ENCODE peak calls at places on chromosome 9, in five cellular contexts. M is fibroblast of the aortic adventitia, G is SK-N-SH, B is fibroblast of lung, F is HepG2. N is an unnamed sample.

GRCh38 chr9:105385372-105385985 is 62.4 kb upstream of the FSD1L start:
- DNase-seq in M (peak), G (no peak), B (peak), F (no peak), N (no peak)

GRCh38 chr9:86353591-86354047 is 591 bp downstream of the TUT7 start:
- DNase-seq in M (peak), G (no peak), B (no peak), F (peak), N (no peak)

GRCh38 chr9:19397845-19398244 is 11.0 kb upstream of the ACER2 start:
- DNase-seq in M (no peak), G (no peak), B (no peak), F (peak), N (no peak)

GRCh38 chr9:116032683-116033440 is 120.7 kb upstream of the PAPPA start:
- DNase-seq in M (no peak), G (no peak), B (no peak), F (no peak), N (no peak)

GRCh38 chr9:100350188-100350587 is 2.6 kb downstream of the TEX10 start:
- DNase-seq in M (peak), G (no peak), B (no peak), F (no peak), N (no peak)

GRCh38 chr9:127333326-127334064 is 63.5 kb upstream of the SLC2A8 start:
- DNase-seq in M (no peak), G (no peak), B (no peak), F (no peak), N (no peak)

GRCh38 chr9:91882628-91883027 is 67.4 kb downstream of the ROR2 start:
- DNase-seq in M (no peak), G (no peak), B (no peak), F (no peak), N (no peak)

GRCh38 chr9:129888085-129888808 is 53.0 kb downstream of the USP20 start:
- DNase-seq in M (no peak), G (no peak), B (no peak), F (no peak), N (no peak)

GRCh38 chr9:4235951-4236804 is 63.7 kb downstream of the GLIS3 start:
- DNase-seq in M (peak), G (no peak), B (peak), F (peak), N (peak)

GRCh38 chr9:108535526-108535925 is 320.3 kb downstream of the ACTL7B start:
- DNase-seq in M (no peak), G (peak), B (no peak), F (peak), N (peak)

GRCh38 chr9:137095664-137096517 is 9.1 kb downstream of the MAN1B1 start:
- DNase-seq in M (no peak), G (peak), B (no peak), F (no peak), N (no peak)

DNA sequence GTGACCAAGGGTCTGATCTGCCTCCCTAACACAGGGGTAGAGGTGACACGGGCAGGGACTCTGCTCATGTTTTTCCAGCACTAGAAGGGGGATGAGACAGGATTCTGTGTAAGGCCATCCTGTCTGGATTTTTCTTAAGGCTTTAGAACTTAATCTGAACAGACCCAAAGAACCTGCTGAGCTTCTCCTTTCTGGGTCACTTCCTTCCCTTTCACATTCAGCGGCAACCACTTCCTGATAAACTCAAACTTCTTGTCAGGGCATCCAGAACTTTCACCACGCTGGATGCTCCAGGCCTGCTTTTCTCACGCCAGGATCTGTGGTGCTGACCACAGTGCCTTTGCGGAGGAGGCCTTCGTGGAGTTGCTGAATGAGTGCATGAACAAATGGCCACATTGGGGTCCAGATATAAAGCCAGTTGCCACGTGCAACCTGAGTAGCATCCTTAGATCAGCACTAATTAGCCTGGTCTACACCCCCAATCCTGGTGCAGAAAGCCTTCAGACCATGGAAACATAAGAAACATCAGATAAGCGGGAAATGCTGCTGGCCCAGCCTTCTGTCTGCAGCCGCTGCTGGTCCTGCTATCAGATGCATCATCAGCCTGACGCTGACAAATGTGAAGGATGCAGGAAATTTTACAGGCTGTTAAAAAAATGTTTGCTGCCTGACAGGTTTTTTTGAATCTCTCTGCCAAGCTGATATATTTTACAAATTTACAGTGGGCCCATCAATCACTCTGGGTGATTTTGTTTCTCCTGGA is 75.3 kb upstream of the BARHL1 start:
- DNase-seq in M (no peak), G (peak), B (no peak), F (no peak), N (no peak)
- H3K4me3 ChIP-seq in M (no peak), G (no peak), B (no peak), F (no peak), N (no peak)

GRCh38 chr9:1442105-1442504 is 391.9 kb downstream of the DMRT2 start:
- DNase-seq in M (no peak), G (no peak), B (no peak), F (no peak), N (no peak)

GRCh38 chr9:1440276-1440675 is 390.1 kb downstream of the DMRT2 start:
- DNase-seq in M (no peak), G (no peak), B (no peak), F (no peak), N (no peak)

DNA sequence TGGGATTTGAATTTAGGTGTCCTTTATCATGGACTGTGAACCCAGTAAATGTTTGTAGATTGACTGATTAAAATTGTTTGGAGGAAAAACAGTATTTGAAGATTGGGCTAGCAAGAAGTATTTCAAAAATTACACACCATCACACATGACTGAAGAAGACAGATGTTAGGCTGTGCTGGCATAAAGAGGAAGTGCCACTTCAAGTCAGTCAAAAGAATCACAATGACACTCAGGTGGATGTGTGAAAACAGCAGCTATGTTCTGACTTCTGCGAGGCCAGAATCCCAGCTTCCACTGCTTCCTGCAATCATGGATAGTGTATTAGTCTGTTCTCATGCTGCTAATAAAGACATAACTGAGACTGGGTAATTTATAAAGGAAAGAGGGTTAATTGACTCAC is 393.3 kb downstream of the DMRT2 start:
- DNase-seq in M (no peak), G (no peak), B (no peak), F (no peak), N (no peak)
- H3K4me3 ChIP-seq in M (no peak), G (no peak), B (no peak), F (no peak), N (no peak)

GRCh38 chr9:73133921-73134407 is 17.7 kb upstream of the ANXA1 start:
- DNase-seq in M (peak), G (no peak), B (no peak), F (no peak), N (no peak)

GRCh38 chr9:73131376-73131775 is 20.3 kb upstream of the ANXA1 start:
- DNase-seq in M (no peak), G (no peak), B (peak), F (no peak), N (no peak)

GRCh38 chr9:73129941-73130695 is 21.5 kb upstream of the ANXA1 start:
- DNase-seq in M (peak), G (no peak), B (peak), F (no peak), N (no peak)

GRCh38 chr9:73133042-73133651 is 18.5 kb upstream of the ANXA1 start:
- DNase-seq in M (no peak), G (no peak), B (no peak), F (no peak), N (no peak)

DNA sequence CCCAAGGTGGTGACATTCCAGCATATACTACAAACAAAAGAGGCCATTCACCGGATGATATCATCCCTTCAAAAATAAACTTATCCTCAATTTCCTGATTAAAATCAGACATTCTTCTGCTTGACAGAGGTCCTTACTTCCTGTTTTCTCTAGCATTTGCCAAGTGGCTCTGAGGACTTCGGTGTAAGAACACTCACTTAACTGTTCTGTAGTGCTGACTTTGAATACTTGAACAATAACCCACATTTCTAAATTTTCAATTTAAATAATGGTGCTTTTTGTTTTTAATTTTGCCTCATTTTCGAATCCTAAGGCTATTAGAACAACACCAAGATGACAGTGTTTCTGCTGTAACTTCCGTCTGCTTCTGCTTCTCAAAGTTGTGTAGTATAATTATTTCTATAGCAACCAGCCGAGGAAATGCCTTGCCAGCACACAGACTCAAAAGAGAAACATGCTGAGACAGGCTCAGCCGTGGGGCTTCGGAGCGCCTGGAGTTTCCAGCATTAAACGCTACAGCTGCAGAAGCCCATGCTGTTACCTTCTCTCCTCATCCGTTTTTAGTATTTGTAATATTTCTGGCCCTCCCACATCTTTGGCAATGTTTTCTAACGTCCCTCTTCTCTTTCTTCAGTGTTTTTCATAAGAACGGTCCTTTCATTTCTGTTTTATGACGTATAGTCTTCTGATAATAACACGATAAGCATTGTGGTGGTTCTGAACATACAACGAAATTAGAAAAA is 19.5 kb upstream of the ANXA1 start:
- DNase-seq in M (peak), G (peak), B (peak), F (no peak), N (no peak)
- H3K4me3 ChIP-seq in M (peak), G (peak), B (peak), F (peak), N (no peak)

DNA sequence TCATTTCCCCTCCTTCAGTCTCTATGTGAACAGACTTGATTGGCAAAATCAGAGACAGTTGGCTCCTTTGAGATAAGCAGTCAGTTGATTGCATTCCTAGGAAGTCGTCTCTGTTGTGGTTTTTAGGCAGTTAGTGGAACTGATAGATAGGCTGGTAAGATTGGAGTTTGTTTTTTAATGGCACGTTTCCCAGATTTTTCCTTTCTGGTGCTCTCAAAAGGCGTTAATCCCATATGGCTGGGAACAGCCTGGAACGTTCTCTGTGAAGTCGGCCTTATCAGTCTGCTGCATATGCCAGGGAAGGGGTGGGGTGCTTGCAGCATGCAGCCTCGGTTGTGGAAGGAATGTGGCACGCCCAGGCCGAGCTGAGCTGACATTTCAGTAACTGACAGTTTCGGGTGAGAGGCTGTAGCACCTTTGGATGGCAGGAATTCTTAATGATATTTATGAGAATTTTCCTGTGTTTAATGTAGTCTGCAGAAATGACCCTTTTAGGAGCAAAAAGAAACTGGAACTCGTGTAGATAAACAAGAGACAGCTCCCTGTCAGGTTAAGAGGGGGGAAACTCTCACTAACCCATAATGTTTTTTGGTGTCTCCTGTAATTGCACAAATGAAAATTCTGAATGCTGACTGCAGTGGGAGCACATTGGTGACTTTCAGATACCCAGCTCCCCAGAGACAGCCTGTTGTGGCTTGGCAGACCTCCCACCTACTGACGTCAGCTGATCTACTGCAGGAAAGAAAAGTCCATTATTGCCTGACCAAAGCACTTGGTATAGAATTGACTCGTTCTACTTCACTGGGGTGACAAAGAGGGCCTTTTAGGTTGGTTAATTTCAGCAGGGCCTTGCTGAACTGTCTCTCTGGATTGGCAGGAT is 6.3 kb downstream of the SPTAN1 start:
- DNase-seq in M (peak), G (peak), B (peak), F (peak), N (no peak)
- H3K4me3 ChIP-seq in M (peak), G (peak), B (peak), F (no peak), N (no peak)